ENCODE peak calls at places on chromosomes 5 and 9, in five cellular contexts. E is NCI-H2029 treated with DMSO at 0.1 percent for 48 hours; K is omental fat pad; L is stimulated activated CD4-positive, alpha-beta T cell treated with anti-CD3 and anti-CD28 coated beads, Interleukin-2, amount 100 ng/mL, for 24 hours; N is A549. F is an unnamed sample.

GRCh38 chr5:41122459-41122858 is 51.3 kb upstream of the MROH2B start:
- DNase-seq in L (no peak), K (no peak), N (no peak), E (no peak), F (no peak)

GRCh38 chr5:67203701-67204074 is 7.1 kb upstream of the CD180 start:
- DNase-seq in E (no peak), N (no peak), L (no peak), K (no peak), F (no peak)

GRCh38 chr9:136996361-136997281 is at the start of gene CLIC3:
- DNase-seq in N (peak; percentile 54), K (no peak), E (no peak), L (peak; percentile 49), F (no peak)

GRCh38 chr5:74865293-74865798 is 841 bp downstream of the FAM169A start:
- DNase-seq in E (no peak), N (no peak), L (peak; percentile 10), K (no peak), F (no peak)

GRCh38 chr9:132575005-132575609 is 7.3 kb upstream of the BARHL1 start:
- DNase-seq in L (peak; percentile 67), E (peak; percentile 79), N (peak; percentile 88), K (no peak), F (peak; percentile 14)

GRCh38 chr5:14187660-14188059 is 44.5 kb downstream of the TRIO start:
- DNase-seq in K (no peak), N (no peak), L (no peak), E (peak; percentile 41), F (no peak)

GRCh38 chr9:136901516-136902258 is 15.4 kb downstream of the TRAF2 start:
- DNase-seq in E (no peak), K (no peak), N (peak; percentile 97), L (peak; percentile 84), F (peak; percentile 85)

GRCh38 chr5:109866051-109866450 is 176.3 kb downstream of the MAN2A1 start:
- DNase-seq in E (no peak), K (no peak), L (no peak), N (no peak), F (no peak)

GRCh38 chr5:69149676-69150010 is 17.3 kb upstream of the CCNB1 start:
- DNase-seq in L (no peak), K (no peak), E (no peak), N (no peak), F (no peak)

GRCh38 chr5:98785244-98785643 is 11.8 kb downstream of the RGMB start:
- DNase-seq in L (no peak), N (no peak), K (no peak), E (no peak), F (no peak)

GRCh38 chr9:136587145-136587943 is 41.5 kb upstream of the NOTCH1 start:
- DNase-seq in K (no peak), E (no peak), N (no peak), L (no peak), F (no peak)

GRCh38 chr9:138099803-138100598 is 222.4 kb downstream of the CACNA1B start:
- DNase-seq in E (no peak), K (no peak), L (no peak), N (no peak), F (no peak)

GRCh38 chr5:173094012-173094661 is 38.0 kb downstream of the CREBRF start:
- DNase-seq in N (no peak), L (no peak), K (no peak), E (peak; percentile 41), F (no peak)

GRCh38 chr5:150561192-150561512 is 53.2 kb downstream of the NDST1 start:
- DNase-seq in K (no peak), N (no peak), L (no peak), E (no peak), F (no peak)

GRCh38 chr5:149110406-149110805 is 30.9 kb upstream of the ABLIM3 start:
- DNase-seq in E (no peak), N (no peak), L (no peak), K (no peak), F (no peak)

GRCh38 chr9:116381350-116381749 is 227.8 kb downstream of the PAPPA start:
- DNase-seq in N (no peak), L (no peak), K (no peak), E (no peak), F (no peak)

GRCh38 chr9:19286634-19287188 is 56.2 kb downstream of the DENND4C start:
- DNase-seq in L (no peak), E (no peak), K (no peak), N (peak; percentile 36), F (no peak)

GRCh38 chr5:177361418-177362101 is 3.8 kb downstream of the RGS14 start:
- DNase-seq in E (no peak), L (peak; percentile 29), K (no peak), N (no peak), F (no peak)

GRCh38 chr9:105062222-105062850 is 134.4 kb upstream of the ABCA1 start:
- DNase-seq in K (no peak), L (no peak), N (no peak), E (no peak), F (no peak)

GRCh38 chr5:157252741-157253465 is 13.0 kb upstream of the CYFIP2 start:
- DNase-seq in K (no peak), E (no peak), L (peak; percentile 45), N (no peak), F (peak; percentile 77)

GRCh38 chr5:168946363-168946762 is 354.6 kb downstream of the SLIT3 start:
- DNase-seq in K (no peak), E (no peak), L (peak; percentile 5), N (no peak), F (no peak)